ENCODE peak calls at places on chromosomes 16 and 17, in nine cellular contexts. M is right atrium auricular region; G is brain microvascular endothelial cell; Y is adrenal gland; B is progenitor cell of endocrine pancreas; W is AG09319; O is left lung; V is psoas muscle; P is activated CD8-positive, alpha-beta T cell treated with anti-CD3 and anti-CD28 coated beads for 36 hours. A is an unnamed sample.

GRCh38 chr17:81913394-81914102 is 2.3 kb upstream of the PCYT2 start:
- DNase-seq in M (no peak), G (no peak), Y (no peak), B (no peak), W (no peak), O (no peak), V (no peak), P (no peak), A (no peak)

GRCh38 chr16:15611610-15612009 is 31.3 kb downstream of the MARF1 start:
- DNase-seq in M (no peak), G (peak), Y (no peak), B (no peak), W (no peak), O (no peak), V (no peak), P (no peak), A (no peak)

GRCh38 chr17:5592382-5592781 is 8.1 kb upstream of the NLRP1 start:
- DNase-seq in M (no peak), G (no peak), Y (no peak), B (no peak), W (no peak), O (no peak), V (no peak), P (no peak), A (peak)

GRCh38 chr17:4901648-4902344 is 1.1 kb downstream of the CHRNE start:
- DNase-seq in M (no peak), G (peak), Y (peak), B (no peak), W (no peak), O (peak), V (no peak), P (peak), A (no peak)

GRCh38 chr17:73681946-73682345 is 37.7 kb upstream of the SDK2 start:
- DNase-seq in M (peak), G (no peak), Y (no peak), B (no peak), W (no peak), O (no peak), V (no peak), P (no peak), A (no peak)

GRCh38 chr16:59385953-59386352 is 651.8 kb upstream of the GOT2 start:
- DNase-seq in M (no peak), G (peak), Y (no peak), B (no peak), W (peak), O (no peak), V (no peak), P (no peak), A (no peak)

GRCh38 chr17:44998646-44999045 is 30.5 kb upstream of the C1QL1 start:
- DNase-seq in M (no peak), G (no peak), Y (no peak), B (no peak), W (no peak), O (no peak), V (no peak), P (no peak), A (no peak)

GRCh38 chr17:44367219-44367618 is 3.6 kb upstream of the FAM171A2 start:
- DNase-seq in M (no peak), G (no peak), Y (no peak), B (no peak), W (no peak), O (peak), V (no peak), P (no peak), A (no peak)

GRCh38 chr17:73342549-73343167 is 30.9 kb upstream of the CDC42EP4 start:
- DNase-seq in M (no peak), G (peak), Y (no peak), B (no peak), W (no peak), O (no peak), V (no peak), P (no peak), A (no peak)

DNA sequence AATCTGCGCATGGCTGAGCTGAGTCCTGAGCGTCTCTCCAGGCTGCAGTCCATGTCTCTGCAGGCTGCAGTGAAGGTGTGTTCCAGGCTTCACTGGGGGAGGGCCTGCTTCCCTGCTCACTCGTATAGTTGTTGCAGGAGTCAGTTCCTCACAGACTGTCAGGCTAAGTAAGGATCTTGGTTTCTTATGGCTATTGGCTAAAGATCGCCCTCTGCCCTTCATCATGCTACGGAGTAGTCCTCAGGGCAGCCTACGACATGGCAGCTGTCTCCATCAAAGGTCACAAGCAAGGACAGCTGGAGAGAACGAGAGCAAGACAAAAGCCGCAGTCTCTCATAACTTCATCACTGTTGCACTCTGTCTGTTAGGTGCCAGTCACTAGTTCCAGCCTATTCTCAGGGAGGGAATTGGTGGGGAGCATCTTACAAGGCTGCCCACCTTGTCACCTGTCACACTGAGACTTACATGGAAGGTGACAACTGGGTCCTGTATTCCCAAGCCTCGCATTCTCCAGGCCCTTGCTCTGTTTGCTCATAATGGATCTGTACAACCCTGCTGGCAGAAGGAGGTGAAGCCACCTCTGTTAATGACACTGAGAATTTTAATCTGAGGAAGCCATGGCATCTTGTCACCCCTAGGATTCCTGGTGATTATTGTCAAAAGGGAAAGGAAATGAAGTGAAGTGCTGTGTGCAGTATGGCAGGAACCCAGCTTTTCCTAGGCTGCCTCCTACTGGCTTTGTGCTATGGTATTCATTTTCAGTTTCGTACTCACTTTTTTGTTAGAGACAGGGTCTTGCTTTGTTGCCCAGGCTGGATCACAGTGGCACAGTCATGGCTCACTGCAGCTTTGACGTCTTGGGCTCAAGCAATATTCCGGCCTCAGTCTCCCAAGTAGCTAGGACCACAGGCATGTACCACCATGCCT is 43.4 kb downstream of the MFSD11 start:
- DNase-seq in M (no peak), G (no peak), Y (no peak), B (no peak), W (no peak), O (no peak), V (no peak), P (peak), A (no peak)
- TF ChIP-seq CTCF in M (no peak), G (peak), Y (no peak), B (no peak), W (no peak), O (no peak), V (no peak), P (no peak), A (peak)

GRCh38 chr17:50909765-50910661 is 43.9 kb upstream of the TOB1 start:
- DNase-seq in M (no peak), G (no peak), Y (no peak), B (no peak), W (no peak), O (no peak), V (no peak), P (peak), A (no peak)

GRCh38 chr17:50914510-50914849 is 48.3 kb upstream of the TOB1 start:
- DNase-seq in M (no peak), G (no peak), Y (no peak), B (no peak), W (no peak), O (no peak), V (no peak), P (no peak), A (no peak)

GRCh38 chr17:50911450-50911849 is 45.3 kb upstream of the TOB1 start:
- DNase-seq in M (no peak), G (no peak), Y (no peak), B (no peak), W (no peak), O (no peak), V (no peak), P (no peak), A (no peak)

GRCh38 chr17:50913120-50913519 is 47.0 kb upstream of the TOB1 start:
- DNase-seq in M (no peak), G (no peak), Y (no peak), B (no peak), W (no peak), O (no peak), V (no peak), P (no peak), A (no peak)

GRCh38 chr17:50911890-50912289 is 45.7 kb upstream of the TOB1 start:
- DNase-seq in M (no peak), G (no peak), Y (no peak), B (no peak), W (no peak), O (no peak), V (no peak), P (no peak), A (no peak)
- TF ChIP-seq CTCF in M (no peak), G (no peak), Y (no peak), B (no peak), W (no peak), O (no peak), V (no peak), P (peak), A (no peak)

GRCh38 chr17:30556374-30557332 is 79.4 kb downstream of the GOSR1 start:
- DNase-seq in M (peak), G (no peak), Y (no peak), B (no peak), W (no peak), O (peak), V (no peak), P (no peak), A (no peak)

GRCh38 chr17:30551666-30552339 is 74.6 kb downstream of the GOSR1 start:
- DNase-seq in M (peak), G (no peak), Y (no peak), B (no peak), W (no peak), O (no peak), V (no peak), P (no peak), A (no peak)

GRCh38 chr17:30552994-30553565 is 75.9 kb downstream of the GOSR1 start:
- DNase-seq in M (peak), G (no peak), Y (no peak), B (no peak), W (no peak), O (no peak), V (no peak), P (no peak), A (no peak)

GRCh38 chr17:30555942-30556341 is 78.7 kb downstream of the GOSR1 start:
- DNase-seq in M (peak), G (no peak), Y (no peak), B (no peak), W (no peak), O (peak), V (no peak), P (no peak), A (no peak)

GRCh38 chr17:30554839-30555751 is 77.9 kb downstream of the GOSR1 start:
- DNase-seq in M (peak), G (peak), Y (no peak), B (no peak), W (no peak), O (peak), V (no peak), P (peak), A (no peak)
- TF ChIP-seq CTCF in M (peak), G (peak), Y (peak), B (no peak), W (peak), O (no peak), V (no peak), P (no peak), A (no peak)

GRCh38 chr17:47318197-47318918 is 5.4 kb upstream of the EFCAB13 start:
- DNase-seq in M (no peak), G (no peak), Y (no peak), B (no peak), W (no peak), O (no peak), V (no peak), P (no peak), A (no peak)

GRCh38 chr17:47320879-47321502 is 2.8 kb upstream of the EFCAB13 start:
- DNase-seq in M (no peak), G (no peak), Y (no peak), B (no peak), W (no peak), O (no peak), V (no peak), P (no peak), A (no peak)

GRCh38 chr17:47324224-47325020 is 667 bp downstream of the EFCAB13 start:
- DNase-seq in M (peak), G (no peak), Y (peak), B (no peak), W (no peak), O (no peak), V (peak), P (peak), A (peak)

GRCh38 chr17:47325176-47325575 is 1.4 kb downstream of the EFCAB13 start:
- DNase-seq in M (no peak), G (no peak), Y (no peak), B (no peak), W (no peak), O (no peak), V (no peak), P (no peak), A (no peak)

GRCh38 chr17:47323382-47324223 is at the start of gene EFCAB13:
- DNase-seq in M (peak), G (peak), Y (peak), B (peak), W (peak), O (peak), V (peak), P (peak), A (peak)
- TF ChIP-seq CTCF in M (peak), G (no peak), Y (peak), B (peak), W (no peak), O (peak), V (no peak), P (no peak), A (peak)

GRCh38 chr16:17078950-17079631 is 391.7 kb downstream of the XYLT1 start:
- DNase-seq in M (no peak), G (no peak), Y (no peak), B (no peak), W (no peak), O (no peak), V (no peak), P (no peak), A (no peak)
- TF ChIP-seq CTCF in M (no peak), G (no peak), Y (no peak), B (no peak), W (no peak), O (no peak), V (no peak), P (no peak), A (no peak)

DNA sequence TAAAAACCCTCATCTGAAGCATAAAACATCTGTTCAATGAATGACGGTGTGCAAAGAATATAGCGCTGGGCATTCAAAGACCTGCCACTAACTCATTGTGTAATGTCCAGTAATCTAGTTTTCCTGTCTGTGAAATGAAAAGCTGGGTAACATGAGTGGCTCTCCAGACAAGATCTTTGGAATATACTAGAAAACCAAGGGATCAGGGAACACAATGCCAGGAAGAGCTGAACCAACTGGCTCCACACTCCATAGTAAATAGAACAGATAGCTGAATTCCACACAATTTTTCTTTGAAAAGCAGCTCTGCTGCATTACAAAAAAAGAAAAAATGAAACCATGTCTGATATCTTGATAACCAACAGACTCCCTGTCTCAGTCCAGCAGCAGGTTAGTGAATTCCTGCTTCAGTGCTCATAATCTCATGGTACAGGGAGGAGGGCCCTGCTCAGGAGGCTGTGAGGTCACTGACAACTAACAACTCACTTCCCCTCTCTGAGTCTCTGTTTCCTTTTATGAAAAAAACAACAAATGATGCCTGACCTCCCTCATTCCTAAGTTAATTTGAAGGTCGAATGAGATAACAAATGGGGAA is 97.1 kb downstream of the CDH11 start:
- DNase-seq in M (no peak), G (peak), Y (no peak), B (no peak), W (no peak), O (no peak), V (no peak), P (no peak), A (no peak)
- TF ChIP-seq CTCF in M (no peak), G (no peak), Y (no peak), B (no peak), W (no peak), O (no peak), V (no peak), P (no peak), A (no peak)

A was measured in GM13976.